ENCODE peak calls at places on chromosomes 13 and 19, in eight cellular contexts. One of them, this sample, is unnamed.

GRCh38 chr13:45198041-45198440 is 2.8 kb downstream of the KCTD4 start:
- DNase-seq in epithelial cell of esophagus: no peak
- DNase-seq in AG09309: no peak
- DNase-seq in adrenal gland: no peak
- DNase-seq in psoas muscle: no peak
- DNase-seq in ascending aorta: no peak
- DNase-seq in cardiac fibroblast: no peak
- DNase-seq in CD4-positive, alpha-beta memory T cell: no peak
- DNase-seq in this sample: no peak

GRCh38 chr13:106580551-106580950 is 12.6 kb upstream of the ARGLU1 start:
- DNase-seq in cardiac fibroblast: no peak
- DNase-seq in CD4-positive, alpha-beta memory T cell: no peak
- DNase-seq in AG09309: no peak
- DNase-seq in adrenal gland: no peak
- DNase-seq in epithelial cell of esophagus: no peak
- DNase-seq in ascending aorta: no peak
- DNase-seq in psoas muscle: no peak
- DNase-seq in this sample: no peak

GRCh38 chr13:45441633-45442032 is 23.1 kb upstream of the COG3 start:
- DNase-seq in ascending aorta: peak
- DNase-seq in CD4-positive, alpha-beta memory T cell: no peak
- DNase-seq in adrenal gland: no peak
- DNase-seq in AG09309: no peak
- DNase-seq in cardiac fibroblast: peak
- DNase-seq in epithelial cell of esophagus: peak
- DNase-seq in psoas muscle: no peak
- DNase-seq in this sample: no peak

GRCh38 chr19:52369463-52370340 is at the start of gene ZNF880:
- DNase-seq in cardiac fibroblast: peak
- DNase-seq in epithelial cell of esophagus: peak
- DNase-seq in adrenal gland: peak
- DNase-seq in CD4-positive, alpha-beta memory T cell: peak
- DNase-seq in ascending aorta: peak
- DNase-seq in AG09309: peak
- DNase-seq in psoas muscle: peak
- DNase-seq in this sample: peak

GRCh38 chr19:35458821-35459391 is 10.8 kb downstream of the FFAR2 start:
- DNase-seq in cardiac fibroblast: no peak
- DNase-seq in CD4-positive, alpha-beta memory T cell: no peak
- DNase-seq in psoas muscle: peak
- DNase-seq in epithelial cell of esophagus: no peak
- DNase-seq in ascending aorta: no peak
- DNase-seq in adrenal gland: no peak
- DNase-seq in AG09309: no peak
- DNase-seq in this sample: no peak

GRCh38 chr19:39843919-39844793 is 2.0 kb downstream of the FBL start:
- DNase-seq in psoas muscle: no peak
- DNase-seq in AG09309: no peak
- DNase-seq in CD4-positive, alpha-beta memory T cell: peak
- DNase-seq in cardiac fibroblast: peak
- DNase-seq in adrenal gland: no peak
- DNase-seq in ascending aorta: no peak
- DNase-seq in epithelial cell of esophagus: peak
- DNase-seq in this sample: no peak

GRCh38 chr19:38793186-38793585 is 4.2 kb downstream of the LGALS7B start:
- DNase-seq in psoas muscle: no peak
- DNase-seq in cardiac fibroblast: peak
- DNase-seq in adrenal gland: no peak
- DNase-seq in epithelial cell of esophagus: peak
- DNase-seq in ascending aorta: no peak
- DNase-seq in AG09309: no peak
- DNase-seq in CD4-positive, alpha-beta memory T cell: no peak
- DNase-seq in this sample: no peak

GRCh38 chr19:39130337-39131254 is 5.0 kb downstream of the PAK4 start:
- DNase-seq in AG09309: no peak
- DNase-seq in epithelial cell of esophagus: no peak
- DNase-seq in CD4-positive, alpha-beta memory T cell: no peak
- DNase-seq in cardiac fibroblast: no peak
- DNase-seq in adrenal gland: no peak
- DNase-seq in ascending aorta: no peak
- DNase-seq in psoas muscle: no peak
- DNase-seq in this sample: no peak

GRCh38 chr13:24233351-24233901 is 72.9 kb downstream of the SPATA13 start:
- DNase-seq in cardiac fibroblast: peak
- DNase-seq in AG09309: peak
- DNase-seq in epithelial cell of esophagus: no peak
- DNase-seq in adrenal gland: no peak
- DNase-seq in ascending aorta: no peak
- DNase-seq in CD4-positive, alpha-beta memory T cell: no peak
- DNase-seq in psoas muscle: no peak
- DNase-seq in this sample: no peak

GRCh38 chr13:41345921-41346589 is 35.0 kb downstream of the NAA16 start:
- DNase-seq in CD4-positive, alpha-beta memory T cell: no peak
- DNase-seq in psoas muscle: no peak
- DNase-seq in ascending aorta: no peak
- DNase-seq in epithelial cell of esophagus: no peak
- DNase-seq in cardiac fibroblast: no peak
- DNase-seq in AG09309: no peak
- DNase-seq in adrenal gland: no peak
- DNase-seq in this sample: no peak

GRCh38 chr19:5718579-5719273 is 1.2 kb downstream of the LONP1 start:
- DNase-seq in AG09309: peak
- DNase-seq in psoas muscle: no peak
- DNase-seq in cardiac fibroblast: peak
- DNase-seq in CD4-positive, alpha-beta memory T cell: no peak
- DNase-seq in epithelial cell of esophagus: peak
- DNase-seq in ascending aorta: no peak
- DNase-seq in adrenal gland: peak
- DNase-seq in this sample: peak

GRCh38 chr13:20407759-20408158 is 117.9 kb downstream of the CRYL1 start:
- DNase-seq in cardiac fibroblast: no peak
- DNase-seq in ascending aorta: peak
- DNase-seq in epithelial cell of esophagus: no peak
- DNase-seq in adrenal gland: no peak
- DNase-seq in psoas muscle: no peak
- DNase-seq in AG09309: no peak
- DNase-seq in CD4-positive, alpha-beta memory T cell: no peak
- DNase-seq in this sample: no peak

GRCh38 chr13:113160983-113161382 is 2.5 kb downstream of the PROZ start:
- DNase-seq in adrenal gland: no peak
- DNase-seq in AG09309: no peak
- DNase-seq in psoas muscle: no peak
- DNase-seq in CD4-positive, alpha-beta memory T cell: no peak
- DNase-seq in epithelial cell of esophagus: no peak
- DNase-seq in ascending aorta: no peak
- DNase-seq in cardiac fibroblast: no peak
- DNase-seq in this sample: no peak

GRCh38 chr19:17246681-17247425 is 1.1 kb upstream of the NR2F6 start:
- DNase-seq in AG09309: no peak
- DNase-seq in adrenal gland: no peak
- DNase-seq in epithelial cell of esophagus: peak
- DNase-seq in CD4-positive, alpha-beta memory T cell: no peak
- DNase-seq in cardiac fibroblast: peak
- DNase-seq in ascending aorta: no peak
- DNase-seq in psoas muscle: no peak
- DNase-seq in this sample: no peak

GRCh38 chr13:113034451-113035208 is 65.6 kb downstream of the MCF2L start:
- DNase-seq in ascending aorta: no peak
- DNase-seq in AG09309: no peak
- DNase-seq in adrenal gland: peak
- DNase-seq in CD4-positive, alpha-beta memory T cell: no peak
- DNase-seq in psoas muscle: peak
- DNase-seq in cardiac fibroblast: peak
- DNase-seq in epithelial cell of esophagus: peak
- DNase-seq in this sample: no peak

GRCh38 chr19:1975081-1975480 is 34.1 kb downstream of the CSNK1G2 start:
- DNase-seq in epithelial cell of esophagus: no peak
- DNase-seq in psoas muscle: no peak
- DNase-seq in adrenal gland: no peak
- DNase-seq in cardiac fibroblast: no peak
- DNase-seq in CD4-positive, alpha-beta memory T cell: no peak
- DNase-seq in AG09309: no peak
- DNase-seq in ascending aorta: no peak
- DNase-seq in this sample: no peak

GRCh38 chr19:7238091-7238490 is 56.1 kb downstream of the INSR start:
- DNase-seq in cardiac fibroblast: no peak
- DNase-seq in psoas muscle: no peak
- DNase-seq in adrenal gland: no peak
- DNase-seq in epithelial cell of esophagus: no peak
- DNase-seq in AG09309: no peak
- DNase-seq in CD4-positive, alpha-beta memory T cell: no peak
- DNase-seq in ascending aorta: no peak
- DNase-seq in this sample: no peak

GRCh38 chr13:23467048-23467931 is 33.8 kb upstream of the SACS start:
- DNase-seq in psoas muscle: no peak
- DNase-seq in ascending aorta: no peak
- DNase-seq in cardiac fibroblast: no peak
- DNase-seq in epithelial cell of esophagus: no peak
- DNase-seq in CD4-positive, alpha-beta memory T cell: no peak
- DNase-seq in adrenal gland: peak
- DNase-seq in AG09309: no peak
- DNase-seq in this sample: no peak

GRCh38 chr13:53010374-53011105 is 18.1 kb upstream of the OLFM4 start:
- DNase-seq in adrenal gland: no peak
- DNase-seq in AG09309: no peak
- DNase-seq in ascending aorta: no peak
- DNase-seq in CD4-positive, alpha-beta memory T cell: no peak
- DNase-seq in cardiac fibroblast: no peak
- DNase-seq in epithelial cell of esophagus: peak
- DNase-seq in psoas muscle: no peak
- DNase-seq in this sample: no peak

GRCh38 chr13:38670627-38671026 is 16.2 kb upstream of the FREM2 start:
- DNase-seq in CD4-positive, alpha-beta memory T cell: no peak
- DNase-seq in adrenal gland: no peak
- DNase-seq in epithelial cell of esophagus: peak
- DNase-seq in cardiac fibroblast: peak
- DNase-seq in psoas muscle: no peak
- DNase-seq in AG09309: no peak
- DNase-seq in ascending aorta: no peak
- DNase-seq in this sample: peak

GRCh38 chr19:50654882-50655281 is 5.6 kb downstream of the C19orf81 start:
- DNase-seq in ascending aorta: no peak
- DNase-seq in AG09309: no peak
- DNase-seq in adrenal gland: no peak
- DNase-seq in cardiac fibroblast: no peak
- DNase-seq in epithelial cell of esophagus: no peak
- DNase-seq in psoas muscle: no peak
- DNase-seq in CD4-positive, alpha-beta memory T cell: no peak
- DNase-seq in this sample: no peak

GRCh38 chr13:27168870-27169525 is 2.6 kb downstream of the USP12 start:
- DNase-seq in psoas muscle: no peak
- DNase-seq in ascending aorta: no peak
- DNase-seq in adrenal gland: no peak
- DNase-seq in cardiac fibroblast: peak
- DNase-seq in AG09309: no peak
- DNase-seq in epithelial cell of esophagus: peak
- DNase-seq in CD4-positive, alpha-beta memory T cell: no peak
- DNase-seq in this sample: no peak

GRCh38 chr13:52695856-52696255 is 43.2 kb downstream of the SUGT1 start:
- DNase-seq in ascending aorta: no peak
- DNase-seq in psoas muscle: no peak
- DNase-seq in AG09309: peak
- DNase-seq in CD4-positive, alpha-beta memory T cell: no peak
- DNase-seq in adrenal gland: no peak
- DNase-seq in epithelial cell of esophagus: peak
- DNase-seq in cardiac fibroblast: peak
- DNase-seq in this sample: peak

GRCh38 chr13:73704587-73704986 is 429.6 kb downstream of the KLF12 start:
- DNase-seq in CD4-positive, alpha-beta memory T cell: no peak
- DNase-seq in ascending aorta: no peak
- DNase-seq in cardiac fibroblast: no peak
- DNase-seq in adrenal gland: no peak
- DNase-seq in psoas muscle: no peak
- DNase-seq in AG09309: no peak
- DNase-seq in epithelial cell of esophagus: peak
- DNase-seq in this sample: no peak

GRCh38 chr13:73697166-73697565 is 437.0 kb downstream of the KLF12 start:
- DNase-seq in AG09309: no peak
- DNase-seq in adrenal gland: no peak
- DNase-seq in psoas muscle: no peak
- DNase-seq in ascending aorta: no peak
- DNase-seq in epithelial cell of esophagus: no peak
- DNase-seq in CD4-positive, alpha-beta memory T cell: no peak
- DNase-seq in cardiac fibroblast: no peak
- DNase-seq in this sample: no peak

GRCh38 chr13:73698859-73699258 is 435.3 kb downstream of the KLF12 start:
- DNase-seq in CD4-positive, alpha-beta memory T cell: no peak
- DNase-seq in cardiac fibroblast: peak
- DNase-seq in psoas muscle: no peak
- DNase-seq in adrenal gland: no peak
- DNase-seq in ascending aorta: no peak
- DNase-seq in AG09309: no peak
- DNase-seq in epithelial cell of esophagus: no peak
- DNase-seq in this sample: no peak

GRCh38 chr13:73703606-73704005 is 430.6 kb downstream of the KLF12 start:
- DNase-seq in ascending aorta: no peak
- DNase-seq in cardiac fibroblast: no peak
- DNase-seq in AG09309: no peak
- DNase-seq in psoas muscle: no peak
- DNase-seq in CD4-positive, alpha-beta memory T cell: no peak
- DNase-seq in adrenal gland: no peak
- DNase-seq in epithelial cell of esophagus: peak
- DNase-seq in this sample: no peak

GRCh38 chr13:73702419-73703071 is 431.7 kb downstream of the KLF12 start:
- DNase-seq in psoas muscle: no peak
- DNase-seq in adrenal gland: no peak
- DNase-seq in epithelial cell of esophagus: peak
- DNase-seq in ascending aorta: no peak
- DNase-seq in cardiac fibroblast: no peak
- DNase-seq in AG09309: no peak
- DNase-seq in CD4-positive, alpha-beta memory T cell: peak
- DNase-seq in this sample: no peak
- H3K4me3 ChIP-seq in psoas muscle: no peak
- H3K4me3 ChIP-seq in adrenal gland: no peak
- H3K4me3 ChIP-seq in epithelial cell of esophagus: no peak
- H3K4me3 ChIP-seq in ascending aorta: no peak
- H3K4me3 ChIP-seq in cardiac fibroblast: no peak
- H3K4me3 ChIP-seq in AG09309: no peak
- H3K4me3 ChIP-seq in CD4-positive, alpha-beta memory T cell: no peak
- H3K4me3 ChIP-seq in this sample: no peak

GRCh38 chr13:60721063-60721462 is 324.0 kb downstream of the TDRD3 start:
- DNase-seq in CD4-positive, alpha-beta memory T cell: no peak
- DNase-seq in adrenal gland: no peak
- DNase-seq in ascending aorta: no peak
- DNase-seq in AG09309: no peak
- DNase-seq in epithelial cell of esophagus: no peak
- DNase-seq in cardiac fibroblast: no peak
- DNase-seq in psoas muscle: no peak
- DNase-seq in this sample: no peak
- H3K4me3 ChIP-seq in CD4-positive, alpha-beta memory T cell: no peak
- H3K4me3 ChIP-seq in adrenal gland: no peak
- H3K4me3 ChIP-seq in ascending aorta: no peak
- H3K4me3 ChIP-seq in AG09309: no peak
- H3K4me3 ChIP-seq in epithelial cell of esophagus: no peak
- H3K4me3 ChIP-seq in cardiac fibroblast: no peak
- H3K4me3 ChIP-seq in psoas muscle: no peak
- H3K4me3 ChIP-seq in this sample: no peak

GRCh38 chr13:80338781-80339577 is 1.9 kb downstream of the SPRY2 start:
- DNase-seq in AG09309: peak
- DNase-seq in cardiac fibroblast: peak
- DNase-seq in ascending aorta: peak
- DNase-seq in epithelial cell of esophagus: peak
- DNase-seq in psoas muscle: peak
- DNase-seq in adrenal gland: peak
- DNase-seq in CD4-positive, alpha-beta memory T cell: no peak
- DNase-seq in this sample: peak
- H3K4me3 ChIP-seq in AG09309: peak
- H3K4me3 ChIP-seq in cardiac fibroblast: peak
- H3K4me3 ChIP-seq in ascending aorta: peak
- H3K4me3 ChIP-seq in epithelial cell of esophagus: peak
- H3K4me3 ChIP-seq in psoas muscle: peak
- H3K4me3 ChIP-seq in adrenal gland: peak
- H3K4me3 ChIP-seq in CD4-positive, alpha-beta memory T cell: peak
- H3K4me3 ChIP-seq in this sample: peak

GRCh38 chr19:42452590-42452989 is 9.8 kb upstream of the CXCL17 start:
- DNase-seq in adrenal gland: no peak
- DNase-seq in cardiac fibroblast: no peak
- DNase-seq in psoas muscle: no peak
- DNase-seq in CD4-positive, alpha-beta memory T cell: no peak
- DNase-seq in epithelial cell of esophagus: no peak
- DNase-seq in ascending aorta: no peak
- DNase-seq in AG09309: no peak
- DNase-seq in this sample: no peak
- H3K4me3 ChIP-seq in adrenal gland: no peak
- H3K4me3 ChIP-seq in cardiac fibroblast: no peak
- H3K4me3 ChIP-seq in psoas muscle: no peak
- H3K4me3 ChIP-seq in CD4-positive, alpha-beta memory T cell: no peak
- H3K4me3 ChIP-seq in epithelial cell of esophagus: no peak
- H3K4me3 ChIP-seq in ascending aorta: no peak
- H3K4me3 ChIP-seq in AG09309: no peak
- H3K4me3 ChIP-seq in this sample: no peak